ENCODE peak calls at places on chromosome 11, in ten cellular contexts. One of them, this sample, is unnamed.

GRCh38 chr11:99973993-99974392 is 713.1 kb upstream of the ARHGAP42 start:
- DNase-seq in left ventricle myocardium inferior: no peak
- DNase-seq in right lobe of liver: no peak
- DNase-seq in CD4-positive, alpha-beta T cell: no peak
- DNase-seq in Karpas-422: no peak
- DNase-seq in A549: peak; percentile 21
- DNase-seq in esophagus squamous epithelium: no peak
- DNase-seq in neuronal stem cell: no peak
- DNase-seq in mammary epithelial cell: no peak
- DNase-seq in naive thymus-derived CD4-positive, alpha-beta T cell: no peak
- DNase-seq in this sample: no peak

GRCh38 chr11:45062974-45063635 is 83.3 kb upstream of the PRDM11 start:
- DNase-seq in left ventricle myocardium inferior: no peak
- DNase-seq in right lobe of liver: no peak
- DNase-seq in CD4-positive, alpha-beta T cell: no peak
- DNase-seq in Karpas-422: no peak
- DNase-seq in A549: no peak
- DNase-seq in esophagus squamous epithelium: no peak
- DNase-seq in neuronal stem cell: no peak
- DNase-seq in mammary epithelial cell: no peak
- DNase-seq in naive thymus-derived CD4-positive, alpha-beta T cell: no peak
- DNase-seq in this sample: no peak

GRCh38 chr11:73267122-73267846 is 4.9 kb upstream of the P2RY6 start:
- DNase-seq in left ventricle myocardium inferior: no peak
- DNase-seq in right lobe of liver: no peak
- DNase-seq in CD4-positive, alpha-beta T cell: no peak
- DNase-seq in Karpas-422: no peak
- DNase-seq in A549: no peak
- DNase-seq in esophagus squamous epithelium: no peak
- DNase-seq in neuronal stem cell: no peak
- DNase-seq in mammary epithelial cell: no peak
- DNase-seq in naive thymus-derived CD4-positive, alpha-beta T cell: no peak
- DNase-seq in this sample: no peak

GRCh38 chr11:69260622-69261021 is 33.3 kb upstream of the MYEOV start:
- DNase-seq in left ventricle myocardium inferior: no peak
- DNase-seq in right lobe of liver: no peak
- DNase-seq in CD4-positive, alpha-beta T cell: no peak
- DNase-seq in Karpas-422: no peak
- DNase-seq in A549: no peak
- DNase-seq in esophagus squamous epithelium: no peak
- DNase-seq in neuronal stem cell: no peak
- DNase-seq in mammary epithelial cell: no peak
- DNase-seq in naive thymus-derived CD4-positive, alpha-beta T cell: no peak
- DNase-seq in this sample: no peak

GRCh38 chr11:110689306-110689705 is 22.9 kb downstream of the ARHGAP20 start:
- DNase-seq in left ventricle myocardium inferior: no peak
- DNase-seq in right lobe of liver: no peak
- DNase-seq in CD4-positive, alpha-beta T cell: no peak
- DNase-seq in Karpas-422: no peak
- DNase-seq in A549: no peak
- DNase-seq in esophagus squamous epithelium: no peak
- DNase-seq in neuronal stem cell: no peak
- DNase-seq in mammary epithelial cell: no peak
- DNase-seq in naive thymus-derived CD4-positive, alpha-beta T cell: no peak
- DNase-seq in this sample: no peak

GRCh38 chr11:61834278-61835004 is 6.3 kb downstream of the FADS2 start:
- DNase-seq in left ventricle myocardium inferior: peak; percentile 51
- DNase-seq in right lobe of liver: no peak
- DNase-seq in CD4-positive, alpha-beta T cell: peak; percentile 39
- DNase-seq in Karpas-422: peak; percentile 93
- DNase-seq in A549: no peak
- DNase-seq in esophagus squamous epithelium: no peak
- DNase-seq in neuronal stem cell: no peak
- DNase-seq in mammary epithelial cell: no peak
- DNase-seq in naive thymus-derived CD4-positive, alpha-beta T cell: peak; percentile 38
- DNase-seq in this sample: peak; percentile 55

GRCh38 chr11:97428247-97428646 is 1038.4 kb downstream of the JRKL start:
- DNase-seq in left ventricle myocardium inferior: no peak
- DNase-seq in right lobe of liver: no peak
- DNase-seq in CD4-positive, alpha-beta T cell: no peak
- DNase-seq in Karpas-422: no peak
- DNase-seq in A549: no peak
- DNase-seq in esophagus squamous epithelium: no peak
- DNase-seq in neuronal stem cell: no peak
- DNase-seq in mammary epithelial cell: no peak
- DNase-seq in naive thymus-derived CD4-positive, alpha-beta T cell: no peak
- DNase-seq in this sample: no peak

GRCh38 chr11:1157645-1158591 is at the start of gene MUC5AC:
- DNase-seq in left ventricle myocardium inferior: no peak
- DNase-seq in right lobe of liver: peak; percentile 53
- DNase-seq in CD4-positive, alpha-beta T cell: no peak
- DNase-seq in Karpas-422: no peak
- DNase-seq in A549: peak; percentile 51
- DNase-seq in esophagus squamous epithelium: no peak
- DNase-seq in neuronal stem cell: no peak
- DNase-seq in mammary epithelial cell: no peak
- DNase-seq in naive thymus-derived CD4-positive, alpha-beta T cell: no peak
- DNase-seq in this sample: no peak

DNA sequence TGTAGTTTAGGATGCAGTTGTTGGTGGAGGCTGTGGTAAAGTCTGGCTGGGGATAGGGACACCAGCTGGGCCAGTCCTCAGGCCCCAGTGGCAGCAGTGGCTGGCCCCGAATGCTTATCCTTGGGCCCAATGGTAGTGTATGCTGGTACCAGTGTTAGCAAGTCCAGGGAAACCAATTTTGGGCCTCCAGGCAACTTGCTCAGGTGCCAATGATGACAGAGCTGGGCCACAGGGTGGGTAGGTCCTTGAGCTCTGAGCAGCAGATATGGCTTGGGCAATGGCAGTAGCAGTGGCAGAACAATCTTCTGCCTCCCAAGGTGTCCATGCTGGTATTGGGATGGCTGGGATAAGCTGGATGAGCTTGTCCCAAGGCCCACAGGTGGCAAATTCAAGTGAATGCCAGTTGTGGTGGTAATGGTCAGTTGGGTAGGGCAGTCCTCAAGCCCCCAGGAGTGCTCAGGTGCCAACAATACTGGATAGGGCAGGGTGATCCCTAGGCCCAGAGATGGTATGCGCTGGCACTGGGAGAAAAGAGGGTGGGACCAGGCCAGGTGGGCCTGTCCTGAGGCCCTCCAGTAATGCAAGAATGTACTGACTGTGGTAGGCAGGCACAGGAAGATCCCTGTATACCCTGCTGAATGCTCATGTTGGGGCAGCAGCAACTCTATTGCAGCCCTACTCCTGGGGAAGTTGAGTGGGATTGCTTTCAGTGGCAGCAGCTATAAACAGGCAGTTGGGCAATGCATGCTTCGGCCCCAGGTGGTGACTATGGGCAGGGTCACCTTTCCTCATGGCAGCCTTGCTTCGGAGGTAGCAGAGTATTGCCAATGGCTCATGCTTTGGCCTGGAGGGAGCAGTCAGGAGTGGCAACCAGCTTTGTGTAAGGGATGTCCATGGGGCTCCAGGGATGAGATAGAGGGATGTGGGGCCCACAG is 54.7 kb downstream of the KCNQ1OT1 start:
- DNase-seq in left ventricle myocardium inferior: no peak
- DNase-seq in right lobe of liver: no peak
- DNase-seq in CD4-positive, alpha-beta T cell: no peak
- DNase-seq in Karpas-422: no peak
- DNase-seq in A549: no peak
- DNase-seq in esophagus squamous epithelium: no peak
- DNase-seq in neuronal stem cell: no peak
- DNase-seq in mammary epithelial cell: no peak
- DNase-seq in naive thymus-derived CD4-positive, alpha-beta T cell: no peak
- DNase-seq in this sample: no peak
- H3K9me3 ChIP-seq in left ventricle myocardium inferior: peaks cover 100% of the 10 kb centered on the region
- H3K9me3 ChIP-seq in right lobe of liver: peaks cover 8% of the 10 kb centered on the region
- H3K9me3 ChIP-seq in CD4-positive, alpha-beta T cell: peaks cover 72% of the 10 kb centered on the region
- H3K9me3 ChIP-seq in Karpas-422: peaks cover 72% of the 10 kb centered on the region
- H3K9me3 ChIP-seq in A549: peaks cover 97% of the 10 kb centered on the region
- H3K9me3 ChIP-seq in esophagus squamous epithelium: no peaks in the 10 kb centered on the region
- H3K9me3 ChIP-seq in neuronal stem cell: peaks cover 17% of the 10 kb centered on the region
- H3K9me3 ChIP-seq in mammary epithelial cell: peaks cover 21% of the 10 kb centered on the region
- H3K9me3 ChIP-seq in naive thymus-derived CD4-positive, alpha-beta T cell: peaks cover 58% of the 10 kb centered on the region
- H3K9me3 ChIP-seq in this sample: peaks cover 71% of the 10 kb centered on the region

DNA sequence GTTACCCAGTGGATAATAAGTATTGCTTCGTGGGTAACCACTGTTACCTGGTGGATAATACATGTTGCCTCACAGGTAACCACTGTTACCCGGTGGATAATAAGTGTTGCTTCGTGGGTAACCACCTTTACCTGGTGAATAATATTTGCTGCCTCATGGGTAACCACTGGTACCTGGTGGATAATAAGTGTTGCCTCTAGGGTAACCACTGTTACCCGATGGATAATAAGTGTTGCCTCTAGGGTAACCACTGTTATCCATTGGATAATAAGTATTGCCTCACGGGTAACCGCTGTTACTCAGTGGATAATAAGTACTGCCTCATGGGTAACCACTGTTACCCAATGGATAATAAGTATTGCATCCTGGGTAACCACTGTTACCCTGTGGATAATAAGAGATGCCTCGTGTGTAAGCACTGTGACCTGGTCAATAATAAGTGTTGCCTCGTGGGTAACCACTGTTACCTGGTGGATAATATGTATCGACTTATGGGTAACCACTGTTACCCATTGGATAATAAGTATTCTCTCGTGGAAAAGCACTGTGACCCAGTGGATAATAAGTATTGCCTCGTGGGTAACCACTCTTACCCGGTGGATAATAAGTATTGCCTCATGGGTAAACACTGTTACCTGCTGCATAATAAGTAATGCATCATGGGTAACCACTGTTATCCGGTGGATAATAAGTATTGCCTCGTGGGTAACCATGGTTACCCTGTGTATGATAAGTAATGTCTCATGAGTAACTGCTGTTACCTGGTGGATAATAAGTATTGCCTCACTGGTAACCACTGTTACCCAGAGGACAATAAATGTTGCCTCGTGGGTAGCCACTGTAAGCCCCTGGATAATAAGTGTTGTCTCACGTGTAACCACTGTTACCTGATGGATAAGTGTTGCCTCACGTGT is 20.1 kb upstream of the NXPE4 start:
- DNase-seq in left ventricle myocardium inferior: no peak
- DNase-seq in right lobe of liver: no peak
- DNase-seq in CD4-positive, alpha-beta T cell: no peak
- DNase-seq in Karpas-422: no peak
- DNase-seq in A549: no peak
- DNase-seq in esophagus squamous epithelium: no peak
- DNase-seq in neuronal stem cell: no peak
- DNase-seq in mammary epithelial cell: no peak
- DNase-seq in naive thymus-derived CD4-positive, alpha-beta T cell: no peak
- DNase-seq in this sample: no peak
- H3K9me3 ChIP-seq in left ventricle myocardium inferior: peaks cover 16% of the 10 kb centered on the region
- H3K9me3 ChIP-seq in right lobe of liver: no peaks in the 10 kb centered on the region
- H3K9me3 ChIP-seq in CD4-positive, alpha-beta T cell: no peaks in the 10 kb centered on the region
- H3K9me3 ChIP-seq in Karpas-422: no peaks in the 10 kb centered on the region
- H3K9me3 ChIP-seq in A549: no peaks in the 10 kb centered on the region
- H3K9me3 ChIP-seq in esophagus squamous epithelium: no peaks in the 10 kb centered on the region
- H3K9me3 ChIP-seq in neuronal stem cell: peaks cover 22% of the 10 kb centered on the region
- H3K9me3 ChIP-seq in mammary epithelial cell: peaks cover 15% of the 10 kb centered on the region
- H3K9me3 ChIP-seq in naive thymus-derived CD4-positive, alpha-beta T cell: no peaks in the 10 kb centered on the region
- H3K9me3 ChIP-seq in this sample: peaks cover 77% of the 10 kb centered on the region

GRCh38 chr11:114619659-114620173 is 24.1 kb upstream of the NXPE4 start:
- DNase-seq in left ventricle myocardium inferior: no peak
- DNase-seq in right lobe of liver: no peak
- DNase-seq in CD4-positive, alpha-beta T cell: no peak
- DNase-seq in Karpas-422: no peak
- DNase-seq in A549: no peak
- DNase-seq in esophagus squamous epithelium: no peak
- DNase-seq in neuronal stem cell: no peak
- DNase-seq in mammary epithelial cell: no peak
- DNase-seq in naive thymus-derived CD4-positive, alpha-beta T cell: no peak
- DNase-seq in this sample: no peak

GRCh38 chr11:114617157-114618124 is 21.9 kb upstream of the NXPE4 start:
- DNase-seq in left ventricle myocardium inferior: no peak
- DNase-seq in right lobe of liver: no peak
- DNase-seq in CD4-positive, alpha-beta T cell: no peak
- DNase-seq in Karpas-422: no peak
- DNase-seq in A549: no peak
- DNase-seq in esophagus squamous epithelium: no peak
- DNase-seq in neuronal stem cell: no peak
- DNase-seq in mammary epithelial cell: no peak
- DNase-seq in naive thymus-derived CD4-positive, alpha-beta T cell: no peak
- DNase-seq in this sample: no peak

GRCh38 chr11:114618139-114618538 is 22.6 kb upstream of the NXPE4 start:
- DNase-seq in left ventricle myocardium inferior: no peak
- DNase-seq in right lobe of liver: no peak
- DNase-seq in CD4-positive, alpha-beta T cell: no peak
- DNase-seq in Karpas-422: no peak
- DNase-seq in A549: no peak
- DNase-seq in esophagus squamous epithelium: no peak
- DNase-seq in neuronal stem cell: no peak
- DNase-seq in mammary epithelial cell: no peak
- DNase-seq in naive thymus-derived CD4-positive, alpha-beta T cell: no peak
- DNase-seq in this sample: no peak

GRCh38 chr11:114614127-114614720 is 18.6 kb upstream of the NXPE4 start:
- DNase-seq in left ventricle myocardium inferior: no peak
- DNase-seq in right lobe of liver: no peak
- DNase-seq in CD4-positive, alpha-beta T cell: no peak
- DNase-seq in Karpas-422: no peak
- DNase-seq in A549: no peak
- DNase-seq in esophagus squamous epithelium: no peak
- DNase-seq in neuronal stem cell: no peak
- DNase-seq in mammary epithelial cell: no peak
- DNase-seq in naive thymus-derived CD4-positive, alpha-beta T cell: no peak
- DNase-seq in this sample: no peak

GRCh38 chr11:114616516-114616915 is 20.9 kb upstream of the NXPE4 start:
- DNase-seq in left ventricle myocardium inferior: no peak
- DNase-seq in right lobe of liver: no peak
- DNase-seq in CD4-positive, alpha-beta T cell: no peak
- DNase-seq in Karpas-422: no peak
- DNase-seq in A549: no peak
- DNase-seq in esophagus squamous epithelium: no peak
- DNase-seq in neuronal stem cell: no peak
- DNase-seq in mammary epithelial cell: no peak
- DNase-seq in naive thymus-derived CD4-positive, alpha-beta T cell: no peak
- DNase-seq in this sample: no peak
- H3K9me3 ChIP-seq in left ventricle myocardium inferior: peaks cover 16% of the 10 kb centered on the region
- H3K9me3 ChIP-seq in right lobe of liver: no peaks in the 10 kb centered on the region
- H3K9me3 ChIP-seq in CD4-positive, alpha-beta T cell: no peaks in the 10 kb centered on the region
- H3K9me3 ChIP-seq in Karpas-422: no peaks in the 10 kb centered on the region
- H3K9me3 ChIP-seq in A549: no peaks in the 10 kb centered on the region
- H3K9me3 ChIP-seq in esophagus squamous epithelium: no peaks in the 10 kb centered on the region
- H3K9me3 ChIP-seq in neuronal stem cell: peaks cover 22% of the 10 kb centered on the region
- H3K9me3 ChIP-seq in mammary epithelial cell: peaks cover 15% of the 10 kb centered on the region
- H3K9me3 ChIP-seq in naive thymus-derived CD4-positive, alpha-beta T cell: no peaks in the 10 kb centered on the region
- H3K9me3 ChIP-seq in this sample: peaks cover 30% of the 10 kb centered on the region

DNA sequence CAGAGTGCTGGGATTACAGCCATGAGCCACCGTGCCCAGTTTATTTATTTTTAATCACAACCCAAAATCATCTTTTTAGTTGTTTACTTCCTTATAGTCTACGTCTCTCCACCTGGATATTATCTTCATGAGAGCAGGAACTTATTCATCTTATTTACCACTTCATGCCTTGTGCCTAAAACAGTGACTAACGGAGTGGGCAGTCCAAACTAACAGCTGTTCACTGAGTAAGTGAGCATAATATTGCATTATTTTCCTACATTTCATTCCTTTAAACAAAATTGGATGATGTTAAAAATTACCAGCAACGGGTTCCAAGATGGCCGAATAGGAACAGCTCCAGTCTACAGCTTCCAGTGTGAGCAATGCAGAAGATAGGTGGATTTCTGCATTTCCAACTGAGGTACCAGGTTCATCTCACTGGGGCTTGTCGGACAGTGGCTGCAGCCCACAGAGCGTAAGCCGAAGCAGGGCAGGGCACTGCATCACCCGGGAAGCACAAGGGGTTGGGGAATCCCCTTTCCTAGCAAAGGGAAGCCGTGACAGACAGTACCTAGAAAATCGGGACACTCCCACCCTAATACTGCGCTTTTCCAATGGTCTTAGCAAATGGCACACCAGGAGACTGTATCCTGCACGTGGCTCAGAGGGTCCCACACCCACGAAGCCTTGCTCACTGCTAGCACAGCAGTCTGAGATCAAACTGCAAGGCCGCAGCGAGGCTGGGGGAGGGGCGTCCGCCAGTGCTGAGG is 14.1 kb downstream of the TMEM123 start:
- DNase-seq in left ventricle myocardium inferior: no peak
- DNase-seq in right lobe of liver: no peak
- DNase-seq in CD4-positive, alpha-beta T cell: peak; percentile 43
- DNase-seq in Karpas-422: no peak
- DNase-seq in A549: no peak
- DNase-seq in esophagus squamous epithelium: no peak
- DNase-seq in neuronal stem cell: no peak
- DNase-seq in mammary epithelial cell: no peak
- DNase-seq in naive thymus-derived CD4-positive, alpha-beta T cell: no peak
- DNase-seq in this sample: no peak
- H3K9me3 ChIP-seq in left ventricle myocardium inferior: no peaks in the 10 kb centered on the region
- H3K9me3 ChIP-seq in right lobe of liver: no peaks in the 10 kb centered on the region
- H3K9me3 ChIP-seq in CD4-positive, alpha-beta T cell: no peaks in the 10 kb centered on the region
- H3K9me3 ChIP-seq in Karpas-422: peaks cover 20% of the 10 kb centered on the region
- H3K9me3 ChIP-seq in A549: peaks cover 2% of the 10 kb centered on the region
- H3K9me3 ChIP-seq in esophagus squamous epithelium: no peaks in the 10 kb centered on the region
- H3K9me3 ChIP-seq in neuronal stem cell: peaks cover 2% of the 10 kb centered on the region
- H3K9me3 ChIP-seq in mammary epithelial cell: no peaks in the 10 kb centered on the region
- H3K9me3 ChIP-seq in naive thymus-derived CD4-positive, alpha-beta T cell: no peaks in the 10 kb centered on the region
- H3K9me3 ChIP-seq in this sample: peaks cover 2% of the 10 kb centered on the region

This sample was measured in H1.